ENCODE peak calls at places on chromosomes 5 and 9, in four cellular contexts. P is activated CD4-positive, alpha-beta memory T cell treated with anti-CD3 and anti-CD28 coated beads, Interleukin-2, amount 10 ng/mL, durations not matched to agents 7 days and 5 days; C is upper lobe of left lung; J is head of caudate nucleus. M is an unnamed sample.

GRCh38 chr9:36543916-36544315 is 28.8 kb upstream of the MELK start:
- DNase-seq in P (no peak), C (no peak), J (no peak), M (no peak)

GRCh38 chr9:7117676-7118561 is 360.1 kb downstream of the KDM4C start:
- DNase-seq in P (no peak), C (no peak), J (no peak), M (no peak)

GRCh38 chr5:148033138-148033537 is 30.6 kb upstream of the SPINK5 start:
- DNase-seq in P (no peak), C (no peak), J (no peak), M (no peak)

GRCh38 chr5:36900279-36900678 is 23.7 kb downstream of the NIPBL start:
- DNase-seq in P (no peak), C (no peak), J (no peak), M (no peak)

GRCh38 chr5:1315709-1316587 is 21.1 kb upstream of the TERT start:
- DNase-seq in P (peak; percentile 80), C (peak; percentile 86), J (no peak), M (peak; percentile 84)

GRCh38 chr5:153699035-153699434 is 208.6 kb downstream of the GRIA1 start:
- DNase-seq in P (no peak), C (no peak), J (no peak), M (no peak)

GRCh38 chr9:129481824-129482511 is 138.9 kb downstream of the C9orf50 start:
- DNase-seq in P (no peak), C (no peak), J (no peak), M (no peak)

GRCh38 chr5:114243281-114243982 is 118.4 kb upstream of the KCNN2 start:
- DNase-seq in P (no peak), C (no peak), J (no peak), M (no peak)

GRCh38 chr9:81724242-81724889 is 35.0 kb upstream of the TLE1 start:
- DNase-seq in P (no peak), C (no peak), J (no peak), M (no peak)

GRCh38 chr5:73232266-73233041 is 59.5 kb downstream of the TMEM174 start:
- DNase-seq in P (no peak), C (no peak), J (no peak), M (no peak)

GRCh38 chr9:101582593-101582992 is 12.2 kb downstream of the PPP3R2 start:
- DNase-seq in P (no peak), C (no peak), J (no peak), M (no peak)

GRCh38 chr9:13388157-13388556 is 108.7 kb upstream of the MPDZ start:
- DNase-seq in P (no peak), C (no peak), J (no peak), M (no peak)

GRCh38 chr9:110875275-110875674 is 163.0 kb downstream of the LPAR1 start:
- DNase-seq in P (no peak), C (peak; percentile 58), J (peak; percentile 18), M (no peak)

GRCh38 chr5:176700239-176700847 is 53.1 kb downstream of the TSPAN17 start:
- DNase-seq in P (no peak), C (no peak), J (peak; percentile 18), M (no peak)

GRCh38 chr9:114505187-114506081 is at the start of gene WHRN:
- DNase-seq in P (peak; percentile 89), C (peak; percentile 95), J (peak; percentile 87), M (peak; percentile 95)

GRCh38 chr9:106897223-106897622 is 34.3 kb downstream of the ZNF462 start:
- DNase-seq in P (no peak), C (no peak), J (no peak), M (no peak)

GRCh38 chr5:95281211-95281610 is 3.7 kb downstream of the MCTP1 start:
- DNase-seq in P (no peak), C (no peak), J (no peak), M (no peak)

GRCh38 chr5:98108497-98108896 is 665.0 kb upstream of the RGMB start:
- DNase-seq in P (no peak), C (no peak), J (no peak), M (no peak)

GRCh38 chr5:171820561-171820960 is 34.9 kb downstream of the SMIM23 start:
- DNase-seq in P (no peak), C (no peak), J (no peak), M (no peak)

GRCh38 chr5:1788200-1788599 is 11.4 kb downstream of the MRPL36 start:
- DNase-seq in P (no peak), C (no peak), J (no peak), M (peak; percentile 38)

GRCh38 chr5:76714771-76715483 is 999 bp upstream of the F2R start:
- DNase-seq in P (peak; percentile 42), C (peak; percentile 38), J (no peak), M (no peak)

GRCh38 chr5:1005904-1006655 is 2.5 kb upstream of the NKD2 start:
- DNase-seq in P (no peak), C (no peak), J (no peak), M (peak; percentile 40)

GRCh38 chr9:103713631-103714030 is 380.5 kb upstream of the SMC2 start:
- DNase-seq in P (no peak), C (no peak), J (no peak), M (no peak)

GRCh38 chr9:115596743-115597080 is 478.8 kb upstream of the TNC start:
- DNase-seq in P (no peak), C (no peak), J (no peak), M (no peak)

GRCh38 chr9:121286973-121287721 is 19.2 kb downstream of the GSN start:
- DNase-seq in P (no peak), C (peak; percentile 87), J (peak; percentile 52), M (no peak)

GRCh38 chr9:76537150-76537646 is 78.2 kb downstream of the GCNT1 start:
- DNase-seq in P (no peak), C (no peak), J (no peak), M (no peak)

GRCh38 chr5:52893105-52893504 is 96.0 kb upstream of the ITGA2 start:
- DNase-seq in P (no peak), C (no peak), J (no peak), M (no peak)